ENCODE peak calls at places on chromosomes 2 and 18, in six cellular contexts. G is OCI-LY7, Y is hepatocyte, K is right cardiac atrium, V is right lobe of liver, N is GM23338. A is an unnamed sample.

GRCh38 chr18:75128911-75129716 is 79.8 kb downstream of the PTGR3 start:
- DNase-seq in G (no peak), Y (no peak), K (no peak), V (no peak), N (no peak), A (no peak)

GRCh38 chr2:189287982-189288494 is 108.5 kb upstream of the COL5A2 start:
- DNase-seq in G (no peak), Y (peak), K (no peak), V (no peak), N (peak), A (no peak)

GRCh38 chr18:70494524-70494923 is 205.7 kb downstream of the SOCS6 start:
- DNase-seq in G (no peak), Y (no peak), K (no peak), V (no peak), N (no peak), A (no peak)

GRCh38 chr18:54278615-54279014 is 9.3 kb downstream of the POLI start:
- DNase-seq in G (no peak), Y (no peak), K (no peak), V (no peak), N (no peak), A (no peak)

GRCh38 chr2:74491671-74492544 is 7.5 kb downstream of the LBX2 start:
- DNase-seq in G (no peak), Y (no peak), K (peak), V (peak), N (no peak), A (no peak)

GRCh38 chr18:50113726-50114125 is 81.2 kb downstream of the MYO5B start:
- DNase-seq in G (no peak), Y (no peak), K (no peak), V (no peak), N (no peak), A (no peak)

GRCh38 chr2:239917957-239918481 is 107.1 kb downstream of the NDUFA10 start:
- DNase-seq in G (no peak), Y (no peak), K (no peak), V (peak), N (no peak), A (no peak)

GRCh38 chr2:234976479-234977227 is 24.8 kb downstream of the SH3BP4 start:
- DNase-seq in G (no peak), Y (no peak), K (no peak), V (no peak), N (no peak), A (no peak)

GRCh38 chr2:198054299-198054698 is 249.9 kb downstream of the PLCL1 start:
- DNase-seq in G (peak), Y (peak), K (peak), V (no peak), N (peak), A (no peak)

GRCh38 chr2:230891509-230891908 is 26.8 kb downstream of the ITM2C start:
- DNase-seq in G (no peak), Y (no peak), K (no peak), V (no peak), N (no peak), A (no peak)

GRCh38 chr2:32981612-32982011 is 34.9 kb downstream of the LTBP1 start:
- DNase-seq in G (no peak), Y (no peak), K (no peak), V (no peak), N (no peak), A (no peak)

GRCh38 chr2:97714084-97714949 is 941 bp downstream of the ZAP70 start:
- DNase-seq in G (peak), Y (no peak), K (no peak), V (no peak), N (no peak), A (no peak)

GRCh38 chr18:79530821-79531220 is 135.1 kb downstream of the NFATC1 start:
- DNase-seq in G (no peak), Y (no peak), K (peak), V (peak), N (no peak), A (peak)

GRCh38 chr2:141610564-141610963 is 520.3 kb downstream of the LRP1B start:
- DNase-seq in G (no peak), Y (no peak), K (no peak), V (no peak), N (peak), A (no peak)

GRCh38 chr2:219688560-219689445 is 61.4 kb downstream of the SLC4A3 start:
- DNase-seq in G (no peak), Y (peak), K (no peak), V (no peak), N (no peak), A (peak)
- H3K27ac ChIP-seq in G (no peak), Y (no peak), K (peak), V (no peak), N (no peak), A (peak)

DNA sequence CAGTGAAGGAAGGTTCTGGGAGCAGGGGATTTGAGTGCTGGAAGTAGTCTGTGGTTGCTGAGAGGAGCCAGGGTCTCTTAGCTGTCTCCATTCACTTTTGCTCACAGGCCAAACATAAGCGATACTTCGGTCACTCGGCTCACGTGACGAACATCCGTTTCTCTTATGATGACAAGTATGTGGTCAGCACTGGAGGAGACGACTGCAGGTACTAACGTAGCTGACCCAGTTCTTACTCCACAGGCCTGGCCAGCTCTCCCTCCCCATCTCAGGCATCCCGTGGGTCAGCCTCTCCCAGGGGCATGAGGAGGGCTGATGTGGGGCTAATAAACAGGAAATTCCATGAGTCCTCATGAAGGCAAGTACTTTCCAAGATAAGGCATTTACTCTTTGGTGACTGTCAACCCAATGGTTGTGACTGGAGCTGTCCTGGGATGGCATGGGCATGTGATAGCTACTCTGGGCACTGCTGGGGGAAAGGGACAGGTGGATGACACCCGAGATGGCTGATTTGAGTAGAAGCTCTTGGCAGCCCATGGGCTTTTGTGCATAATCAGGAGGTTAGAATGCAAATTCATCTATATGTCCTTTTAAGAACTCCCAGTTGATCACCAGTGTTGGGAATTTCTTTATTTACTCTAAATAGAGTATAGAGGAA is 81.6 kb downstream of the RTN4 start:
- DNase-seq in G (no peak), Y (no peak), K (no peak), V (no peak), N (no peak), A (no peak)
- H3K27ac ChIP-seq in G (no peak), Y (no peak), K (no peak), V (no peak), N (no peak), A (no peak)

GRCh38 chr2:162013514-162014205 is 60.4 kb downstream of the DPP4 start:
- DNase-seq in G (no peak), Y (no peak), K (no peak), V (no peak), N (no peak), A (no peak)

GRCh38 chr2:162018530-162018929 is 55.5 kb downstream of the DPP4 start:
- DNase-seq in G (no peak), Y (no peak), K (no peak), V (no peak), N (no peak), A (no peak)

GRCh38 chr2:162014751-162015150 is 59.3 kb downstream of the DPP4 start:
- DNase-seq in G (no peak), Y (no peak), K (no peak), V (no peak), N (no peak), A (no peak)

GRCh38 chr2:162017233-162017632 is 56.8 kb downstream of the DPP4 start:
- DNase-seq in G (no peak), Y (no peak), K (no peak), V (no peak), N (no peak), A (no peak)

DNA sequence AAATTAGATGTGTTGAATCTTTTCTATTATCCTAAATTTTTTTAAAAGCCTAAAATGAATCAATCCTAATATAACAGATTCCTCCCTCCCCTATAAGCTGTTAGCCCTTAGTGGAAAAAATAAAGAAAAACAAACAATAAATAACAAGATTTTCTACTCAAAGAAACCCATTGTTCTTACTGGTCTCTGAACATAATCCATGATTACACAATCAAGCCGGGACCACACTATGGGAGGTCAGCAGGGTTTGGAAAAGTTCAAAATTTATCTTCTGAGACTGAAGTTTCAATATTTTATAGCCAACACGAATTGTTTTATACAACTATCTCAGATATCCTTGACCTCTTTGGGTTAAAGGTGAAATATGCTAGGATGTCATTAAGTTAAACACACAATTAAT is 57.9 kb downstream of the DPP4 start:
- DNase-seq in G (no peak), Y (no peak), K (no peak), V (no peak), N (no peak), A (no peak)
- H3K27ac ChIP-seq in G (no peak), Y (no peak), K (no peak), V (no peak), N (no peak), A (no peak)

DNA sequence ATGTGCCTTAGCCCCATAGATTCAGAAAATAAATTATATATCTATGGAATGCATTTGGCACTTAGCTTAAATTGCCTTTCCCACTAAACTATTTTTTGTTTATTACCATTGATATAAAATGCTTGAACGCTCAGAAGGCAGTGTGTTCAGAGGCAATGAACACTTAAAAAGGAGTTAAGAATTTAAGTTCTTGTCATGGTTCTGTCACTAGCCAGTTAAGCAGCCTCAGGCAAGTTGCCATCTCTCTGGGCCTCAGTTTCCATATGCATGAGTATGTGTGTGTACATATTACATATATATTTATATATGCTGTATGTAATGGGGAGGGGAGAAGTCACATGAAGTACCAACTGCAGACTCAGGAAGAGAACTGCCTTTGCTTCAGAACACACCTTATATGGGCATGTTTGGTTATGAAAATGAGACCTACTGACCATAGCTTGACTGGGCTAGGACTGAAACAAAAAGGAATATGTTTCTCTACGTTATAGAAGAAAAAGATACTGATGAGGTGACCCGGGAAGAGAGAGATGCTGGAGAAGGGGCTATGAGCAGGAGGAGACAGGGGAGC is 97.5 kb downstream of the CDC42EP3 start:
- DNase-seq in G (no peak), Y (no peak), K (no peak), V (no peak), N (no peak), A (no peak)
- H3K27ac ChIP-seq in G (no peak), Y (no peak), K (no peak), V (no peak), N (no peak), A (no peak)

DNA sequence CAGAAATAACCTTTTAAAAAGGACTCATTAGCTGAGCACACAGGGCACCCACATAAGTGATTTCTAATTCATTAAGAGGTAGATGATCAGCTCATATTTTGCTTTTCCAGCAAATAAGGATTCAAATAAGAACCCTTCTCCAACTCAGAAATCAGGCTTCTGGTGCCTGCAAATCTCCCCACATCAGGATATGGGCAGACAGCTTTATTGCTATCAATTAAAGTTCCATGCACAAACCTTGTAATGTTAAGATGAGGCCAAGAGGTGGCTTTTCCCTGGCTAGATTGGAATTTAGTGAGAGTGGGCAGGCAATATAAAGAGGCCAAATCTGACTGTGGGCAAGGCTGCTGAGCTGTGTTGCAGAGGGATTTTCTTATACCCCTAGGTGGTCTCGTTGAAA is 193.6 kb downstream of the SH3RF3 start:
- DNase-seq in G (no peak), Y (no peak), K (no peak), V (no peak), N (no peak), A (no peak)
- H3K27ac ChIP-seq in G (no peak), Y (peak), K (peak), V (no peak), N (no peak), A (peak)

GRCh38 chr2:120237491-120237902 is 14.3 kb upstream of the TMEM185B start:
- DNase-seq in G (no peak), Y (peak), K (no peak), V (no peak), N (no peak), A (no peak)

GRCh38 chr2:120239488-120240287 is 13.0 kb upstream of the RALB start:
- DNase-seq in G (no peak), Y (peak), K (peak), V (no peak), N (peak), A (peak)

GRCh38 chr2:120236791-120237190 is 13.6 kb upstream of the TMEM185B start:
- DNase-seq in G (no peak), Y (no peak), K (no peak), V (no peak), N (no peak), A (no peak)

GRCh38 chr2:120240901-120241429 is 11.7 kb upstream of the RALB start:
- DNase-seq in G (no peak), Y (no peak), K (no peak), V (no peak), N (no peak), A (no peak)

DNA sequence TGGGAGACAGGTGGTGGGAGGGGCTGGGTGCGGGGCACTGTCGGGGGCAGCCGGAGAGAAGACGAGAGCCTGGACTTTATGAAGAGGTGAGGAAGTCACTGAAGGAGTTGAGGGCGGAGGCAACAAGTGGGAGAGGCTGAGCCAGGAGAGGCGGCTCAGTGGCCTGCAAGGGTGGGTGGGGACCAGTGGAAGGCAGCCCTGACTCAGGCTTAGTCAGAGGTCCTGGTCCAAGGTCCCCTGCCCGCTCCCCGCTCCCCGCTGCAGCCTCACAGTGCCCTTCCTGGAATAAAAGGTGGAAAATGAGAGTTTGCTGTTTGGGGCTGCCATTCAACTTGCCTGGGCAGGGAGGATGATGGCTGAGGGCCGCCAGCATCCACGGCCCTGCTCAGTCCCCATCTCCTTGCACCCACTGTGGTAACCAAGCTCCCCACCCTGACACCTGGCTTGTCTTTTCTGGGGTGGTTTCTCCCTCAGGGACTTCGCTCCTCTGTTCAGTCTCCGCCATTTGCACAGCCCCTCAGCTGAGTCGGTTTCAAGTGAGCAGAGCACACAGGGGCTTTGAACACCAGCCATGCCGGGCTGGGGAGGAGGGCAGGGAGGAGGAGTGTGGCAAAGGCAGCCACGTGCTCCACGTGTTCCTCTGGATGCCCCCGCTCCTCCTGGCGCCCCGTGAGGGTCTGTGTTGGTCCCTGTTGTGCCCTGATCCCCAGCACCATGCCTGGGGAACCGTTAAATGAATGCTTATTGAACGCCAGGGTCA is 13.7 kb upstream of the RALB start:
- DNase-seq in G (no peak), Y (peak), K (peak), V (no peak), N (no peak), A (peak)
- H3K27ac ChIP-seq in G (no peak), Y (peak), K (peak), V (no peak), N (no peak), A (peak)

DNA sequence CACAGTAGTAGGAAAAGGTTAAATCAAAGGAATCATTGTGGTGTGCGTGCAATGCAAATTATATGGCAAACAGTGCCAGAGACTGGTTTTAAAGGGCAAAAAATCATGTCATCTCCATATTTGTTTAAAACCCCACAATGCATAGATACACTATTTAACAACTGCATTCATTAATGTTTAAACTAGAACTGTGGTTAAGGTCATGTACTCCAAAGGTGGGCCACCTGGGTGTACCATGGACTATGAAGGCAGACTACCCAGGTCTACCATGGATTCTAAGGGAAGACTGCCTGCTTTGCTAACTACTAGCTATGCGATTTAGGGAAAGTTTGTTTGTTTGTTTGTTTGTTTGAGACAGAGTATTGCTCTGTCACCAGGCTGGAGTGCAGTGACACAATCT is 356.3 kb downstream of the ZEB2 start:
- DNase-seq in G (no peak), Y (peak), K (no peak), V (no peak), N (no peak), A (no peak)
- H3K27ac ChIP-seq in G (no peak), Y (no peak), K (no peak), V (no peak), N (no peak), A (no peak)

A was measured in uterus.